ENCODE peak calls at places on chromosome 9, in five cellular contexts. One of them, this sample, is unnamed.

GRCh38 chr9:92196909-92197308 is 81.7 kb upstream of the SPTLC1 start:
- DNase-seq in K562: no peak
- DNase-seq in HepG2: peak; percentile 89
- DNase-seq in GM12892: no peak
- DNase-seq in GM12878: no peak
- DNase-seq in this sample: no peak

GRCh38 chr9:96057155-96057554 is 181.7 kb downstream of the ERCC6L2 start:
- DNase-seq in K562: no peak
- DNase-seq in HepG2: no peak
- DNase-seq in GM12892: no peak
- DNase-seq in GM12878: no peak
- DNase-seq in this sample: no peak

GRCh38 chr9:79660615-79661014 is 88.8 kb downstream of the TLE4 start:
- DNase-seq in K562: no peak
- DNase-seq in HepG2: no peak
- DNase-seq in GM12892: no peak
- DNase-seq in GM12878: no peak
- DNase-seq in this sample: no peak

GRCh38 chr9:85004818-85005413 is 335.4 kb downstream of the NTRK2 start:
- DNase-seq in K562: no peak
- DNase-seq in HepG2: no peak
- DNase-seq in GM12892: no peak
- DNase-seq in GM12878: peak; percentile 21
- DNase-seq in this sample: no peak

GRCh38 chr9:136189394-136190236 is 15.3 kb downstream of the LHX3 start:
- DNase-seq in K562: no peak
- DNase-seq in HepG2: no peak
- DNase-seq in GM12892: no peak
- DNase-seq in GM12878: no peak
- DNase-seq in this sample: no peak

GRCh38 chr9:114098021-114098659 is 952 bp downstream of the KIF12 start:
- DNase-seq in K562: peak; percentile 81
- DNase-seq in HepG2: no peak
- DNase-seq in GM12892: no peak
- DNase-seq in GM12878: no peak
- DNase-seq in this sample: no peak

GRCh38 chr9:36796671-36797419 is 224.2 kb downstream of the MELK start:
- DNase-seq in K562: no peak
- DNase-seq in HepG2: no peak
- DNase-seq in GM12892: no peak
- DNase-seq in GM12878: no peak
- DNase-seq in this sample: no peak

GRCh38 chr9:83299556-83299955 is 236.6 kb upstream of the RASEF start:
- DNase-seq in K562: no peak
- DNase-seq in HepG2: no peak
- DNase-seq in GM12892: no peak
- DNase-seq in GM12878: no peak
- DNase-seq in this sample: no peak

GRCh38 chr9:132595319-132595718 is 12.9 kb downstream of the BARHL1 start:
- DNase-seq in K562: no peak
- DNase-seq in HepG2: no peak
- DNase-seq in GM12892: no peak
- DNase-seq in GM12878: no peak
- DNase-seq in this sample: no peak

GRCh38 chr9:119370816-119371215 is 1.6 kb upstream of the BRINP1 start:
- DNase-seq in K562: peak; percentile 19
- DNase-seq in HepG2: peak; percentile 4
- DNase-seq in GM12892: peak; percentile 21
- DNase-seq in GM12878: no peak
- DNase-seq in this sample: peak; percentile 28

GRCh38 chr9:84379740-84380139 is 39.2 kb upstream of the SLC28A3 start:
- DNase-seq in K562: no peak
- DNase-seq in HepG2: no peak
- DNase-seq in GM12892: no peak
- DNase-seq in GM12878: no peak
- DNase-seq in this sample: no peak

DNA sequence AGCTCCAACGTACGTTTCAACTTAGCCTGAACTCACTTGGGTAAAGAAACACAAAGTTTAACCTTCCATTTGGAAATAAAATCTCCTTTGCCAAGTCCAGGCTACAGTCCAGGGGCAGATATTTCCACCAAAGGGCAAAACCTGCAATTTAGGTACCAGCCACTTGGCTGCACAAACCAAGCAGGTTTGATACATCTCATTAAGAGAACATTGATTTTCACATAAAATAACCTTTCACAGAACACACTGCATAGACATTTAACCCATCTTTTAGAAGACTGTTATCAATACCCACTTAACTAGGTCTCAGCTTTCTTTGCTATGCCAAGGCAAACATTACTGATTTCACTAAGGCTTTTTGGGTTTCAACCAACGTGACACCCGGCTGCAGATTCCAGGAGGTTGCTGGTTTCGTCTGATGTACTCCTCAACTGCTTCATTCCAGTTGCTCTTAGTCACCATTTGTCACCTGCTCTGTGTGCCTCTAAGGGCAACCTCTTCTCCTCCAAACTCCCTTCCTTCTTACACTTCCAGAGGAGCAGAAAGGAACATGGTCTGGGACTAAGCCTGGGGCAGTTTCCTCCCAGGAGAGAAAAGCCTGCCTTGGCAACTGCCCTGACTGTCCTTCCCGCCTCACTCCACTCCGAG is 67.1 kb downstream of the EPB41L4B start:
- DNase-seq in K562: no peak
- DNase-seq in HepG2: no peak
- DNase-seq in GM12892: no peak
- DNase-seq in GM12878: no peak
- DNase-seq in this sample: no peak
- TF ChIP-seq POLR2A in K562: no peak
- TF ChIP-seq POLR2A in HepG2: no peak
- TF ChIP-seq POLR2A in GM12892: no peak
- TF ChIP-seq POLR2A in GM12878: no peak
- TF ChIP-seq POLR2A in this sample: no peak

GRCh38 chr9:86923061-86923460 is 24.2 kb downstream of the GAS1 start:
- DNase-seq in K562: no peak
- DNase-seq in HepG2: no peak
- DNase-seq in GM12892: no peak
- DNase-seq in GM12878: no peak
- DNase-seq in this sample: no peak

GRCh38 chr9:86924206-86924605 is 23.1 kb downstream of the GAS1 start:
- DNase-seq in K562: no peak
- DNase-seq in HepG2: no peak
- DNase-seq in GM12892: no peak
- DNase-seq in GM12878: no peak
- DNase-seq in this sample: no peak

GRCh38 chr9:86921141-86921868 is 26.0 kb downstream of the GAS1 start:
- DNase-seq in K562: no peak
- DNase-seq in HepG2: no peak
- DNase-seq in GM12892: no peak
- DNase-seq in GM12878: no peak
- DNase-seq in this sample: no peak

GRCh38 chr9:86926130-86926529 is 21.2 kb downstream of the GAS1 start:
- DNase-seq in K562: no peak
- DNase-seq in HepG2: no peak
- DNase-seq in GM12892: no peak
- DNase-seq in GM12878: no peak
- DNase-seq in this sample: no peak

DNA sequence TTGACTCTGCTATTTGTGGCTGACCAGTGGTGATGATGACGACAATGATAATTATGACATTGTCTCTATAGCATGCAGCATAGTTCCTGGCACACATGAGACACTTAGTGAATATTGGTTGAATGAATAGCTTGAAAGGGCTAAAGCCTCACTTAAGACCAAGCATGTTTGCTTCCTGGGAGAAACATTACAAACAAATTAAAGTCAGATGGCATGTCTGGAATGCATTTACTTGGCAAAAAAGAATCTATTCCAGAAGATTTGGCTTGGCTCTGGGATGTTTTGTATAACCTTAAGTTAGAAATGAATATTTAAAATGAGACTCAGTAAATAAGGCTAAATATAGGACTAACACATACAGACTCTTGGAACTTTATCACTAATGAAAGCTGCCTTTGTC is 21.6 kb downstream of the GAS1 start:
- DNase-seq in K562: no peak
- DNase-seq in HepG2: no peak
- DNase-seq in GM12892: no peak
- DNase-seq in GM12878: no peak
- DNase-seq in this sample: no peak
- TF ChIP-seq POLR2AphosphoS5 in K562: no peak
- TF ChIP-seq POLR2AphosphoS5 in HepG2: no peak
- TF ChIP-seq POLR2AphosphoS5 in GM12892: no peak
- TF ChIP-seq POLR2AphosphoS5 in GM12878: no peak
- TF ChIP-seq POLR2AphosphoS5 in this sample: no peak

DNA sequence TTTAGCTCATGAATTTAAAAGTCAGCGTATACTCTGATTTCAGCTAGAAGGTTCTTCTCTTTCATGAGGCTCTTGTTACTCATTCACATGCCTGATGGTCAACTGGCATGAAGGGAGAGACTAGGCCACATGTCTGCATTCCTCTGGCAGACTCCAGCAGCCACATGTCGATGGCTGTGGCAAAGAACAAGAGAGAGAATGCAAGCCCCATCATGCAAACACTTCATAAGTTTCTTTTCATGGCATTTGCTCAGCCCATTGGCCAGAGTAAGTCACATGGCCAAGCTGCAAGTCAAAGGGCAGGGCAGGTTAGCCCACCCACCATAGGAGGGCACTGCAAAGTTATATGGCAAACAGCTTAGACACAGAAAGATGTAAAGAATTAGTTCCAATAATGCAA is 5.4 kb downstream of the KCNV2 start:
- DNase-seq in K562: peak; percentile 19
- DNase-seq in HepG2: peak; percentile 7
- DNase-seq in GM12892: no peak
- DNase-seq in GM12878: no peak
- DNase-seq in this sample: no peak
- TF ChIP-seq TAF1 in K562: no peak
- TF ChIP-seq TAF1 in HepG2: no peak
- TF ChIP-seq TAF1 in GM12892: no peak
- TF ChIP-seq TAF1 in GM12878: no peak
- TF ChIP-seq TAF1 in this sample: no peak

GRCh38 chr9:98229620-98230019 is 25.8 kb downstream of the TBC1D2 start:
- DNase-seq in K562: no peak
- DNase-seq in HepG2: no peak
- DNase-seq in GM12892: no peak
- DNase-seq in GM12878: no peak
- DNase-seq in this sample: no peak

GRCh38 chr9:98229090-98229395 is 26.4 kb downstream of the TBC1D2 start:
- DNase-seq in K562: no peak
- DNase-seq in HepG2: no peak
- DNase-seq in GM12892: no peak
- DNase-seq in GM12878: no peak
- DNase-seq in this sample: no peak

GRCh38 chr9:98226968-98227367 is 28.5 kb downstream of the TBC1D2 start:
- DNase-seq in K562: no peak
- DNase-seq in HepG2: no peak
- DNase-seq in GM12892: no peak
- DNase-seq in GM12878: no peak
- DNase-seq in this sample: no peak

GRCh38 chr9:98227883-98228282 is 27.6 kb downstream of the TBC1D2 start:
- DNase-seq in K562: no peak
- DNase-seq in HepG2: peak; percentile 69
- DNase-seq in GM12892: no peak
- DNase-seq in GM12878: no peak
- DNase-seq in this sample: no peak

GRCh38 chr9:98228392-98229089 is 26.9 kb downstream of the TBC1D2 start:
- DNase-seq in K562: no peak
- DNase-seq in HepG2: peak; percentile 77
- DNase-seq in GM12892: no peak
- DNase-seq in GM12878: no peak
- DNase-seq in this sample: no peak
- TF ChIP-seq POLR2A in K562: no peak
- TF ChIP-seq POLR2A in HepG2: no peak
- TF ChIP-seq POLR2A in GM12892: no peak
- TF ChIP-seq POLR2A in GM12878: no peak
- TF ChIP-seq POLR2A in this sample: no peak

This sample was measured in GM12891.